ENCODE peak calls at places on chromosomes 7 and 10, in eight cellular contexts. Y, I, W, K, N, V, G and Z are unnamed samples.

GRCh38 chr10:122474145-122474739 is 12.9 kb downstream of the HTRA1 start:
- DNase-seq in Y (no peak), I (peak), W (peak), K (no peak), N (no peak), V (no peak), G (no peak), Z (no peak)

GRCh38 chr10:47334627-47335026 is 12.4 kb downstream of the GDF2 start:
- DNase-seq in Y (no peak), I (no peak), W (peak), K (no peak), N (no peak), V (no peak), G (no peak), Z (no peak)

GRCh38 chr7:29449569-29450260 is 113.9 kb upstream of the PRR15 start:
- DNase-seq in Y (no peak), I (peak), W (no peak), K (no peak), N (no peak), V (no peak), G (no peak), Z (no peak)

GRCh38 chr10:28248092-28248491 is 54.8 kb downstream of the MPP7 start:
- DNase-seq in Y (no peak), I (peak), W (no peak), K (peak), N (peak), V (no peak), G (no peak), Z (no peak)

GRCh38 chr10:66982792-66983481 is 57.1 kb downstream of the LRRTM3 start:
- DNase-seq in Y (no peak), I (no peak), W (no peak), K (no peak), N (no peak), V (no peak), G (peak), Z (no peak)

GRCh38 chr7:140403878-140404564 is at the start of gene RAB19:
- DNase-seq in Y (peak), I (no peak), W (no peak), K (no peak), N (peak), V (no peak), G (peak), Z (peak)

GRCh38 chr10:67079126-67079525 is 153.3 kb downstream of the LRRTM3 start:
- DNase-seq in Y (no peak), I (peak), W (no peak), K (no peak), N (peak), V (no peak), G (no peak), Z (no peak)

GRCh38 chr10:46092523-46093195 is 46.6 kb upstream of the MSMB start:
- DNase-seq in Y (no peak), I (no peak), W (no peak), K (no peak), N (no peak), V (no peak), G (peak), Z (no peak)

GRCh38 chr7:76364198-76364584 is 5.4 kb upstream of the YWHAG start:
- DNase-seq in Y (no peak), I (peak), W (no peak), K (peak), N (peak), V (no peak), G (peak), Z (no peak)

GRCh38 chr7:131664570-131664969 is 108.1 kb upstream of the PODXL start:
- DNase-seq in Y (no peak), I (no peak), W (no peak), K (no peak), N (no peak), V (no peak), G (no peak), Z (no peak)

GRCh38 chr7:139669106-139670061 is 108.4 kb downstream of the HIPK2 start:
- DNase-seq in Y (no peak), I (no peak), W (no peak), K (no peak), N (no peak), V (no peak), G (peak), Z (no peak)

GRCh38 chr7:21944616-21945373 is 904 bp downstream of the CDCA7L start:
- DNase-seq in Y (peak), I (peak), W (no peak), K (peak), N (peak), V (no peak), G (peak), Z (peak)

GRCh38 chr7:116873619-116874018 is 11.2 kb downstream of the CAPZA2 start:
- DNase-seq in Y (no peak), I (no peak), W (no peak), K (no peak), N (no peak), V (no peak), G (no peak), Z (no peak)

GRCh38 chr7:116871061-116871700 is 8.8 kb downstream of the CAPZA2 start:
- DNase-seq in Y (no peak), I (no peak), W (no peak), K (no peak), N (no peak), V (no peak), G (no peak), Z (no peak)

GRCh38 chr7:116877443-116878217 is 15.2 kb downstream of the CAPZA2 start:
- DNase-seq in Y (no peak), I (no peak), W (no peak), K (no peak), N (no peak), V (no peak), G (no peak), Z (no peak)

GRCh38 chr7:116872026-116872425 is 9.6 kb downstream of the CAPZA2 start:
- DNase-seq in Y (no peak), I (no peak), W (no peak), K (no peak), N (no peak), V (no peak), G (no peak), Z (no peak)

GRCh38 chr7:116876664-116877442 is 14.5 kb downstream of the CAPZA2 start:
- DNase-seq in Y (no peak), I (peak), W (no peak), K (no peak), N (no peak), V (no peak), G (no peak), Z (no peak)
- TF ChIP-seq CTCF in Y (no peak), I (peak), W (no peak), K (no peak), N (no peak), V (no peak), G (no peak), Z (no peak)

GRCh38 chr10:91096263-91096662 is 124.2 kb upstream of the PCGF5 start:
- DNase-seq in Y (no peak), I (no peak), W (no peak), K (no peak), N (no peak), V (no peak), G (no peak), Z (no peak)
- TF ChIP-seq CTCF in Y (no peak), I (no peak), W (no peak), K (no peak), N (no peak), V (no peak), G (no peak), Z (no peak)

DNA sequence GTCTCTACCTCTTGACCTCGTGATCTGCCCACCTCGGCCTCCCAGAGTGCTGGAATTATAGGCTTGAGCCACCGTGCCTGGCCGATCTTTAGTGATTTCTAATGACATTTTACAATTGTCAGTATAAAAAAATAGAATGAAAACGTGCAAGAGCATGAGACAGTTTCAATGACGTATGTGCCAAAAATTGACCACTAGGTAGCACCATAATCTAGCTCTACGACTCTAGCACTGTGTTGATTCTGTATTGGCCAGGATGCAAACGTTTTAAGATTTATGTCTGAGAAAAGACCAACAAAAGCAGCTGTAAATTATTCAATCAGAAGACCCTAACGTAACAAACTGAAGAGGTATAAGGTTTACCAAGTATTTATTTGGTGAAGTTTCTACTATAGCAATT is 25.4 kb upstream of the EXOC6 start:
- DNase-seq in Y (no peak), I (peak), W (no peak), K (peak), N (peak), V (no peak), G (peak), Z (no peak)
- TF ChIP-seq CTCF in Y (no peak), I (peak), W (no peak), K (no peak), N (no peak), V (peak), G (no peak), Z (no peak)

DNA sequence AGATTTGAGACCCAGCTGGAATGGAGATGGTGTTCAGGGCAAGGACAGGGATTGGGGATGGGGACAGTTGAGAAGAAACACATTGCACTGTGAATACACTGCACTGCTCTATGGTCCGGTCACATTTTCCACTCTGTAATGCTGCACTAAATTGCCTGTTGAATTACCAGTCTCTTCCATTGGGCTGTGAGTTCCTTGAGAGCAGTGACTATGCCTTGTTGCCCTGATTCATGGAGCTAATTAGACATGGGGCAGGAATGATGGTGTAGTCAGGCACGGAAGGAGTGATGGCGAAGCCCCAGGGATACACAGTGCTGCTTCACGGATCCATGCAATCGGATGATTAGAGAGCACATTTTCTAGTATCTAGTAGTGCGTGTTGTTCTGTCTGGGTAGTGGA is 25.4 kb upstream of the GPAM start:
- DNase-seq in Y (no peak), I (no peak), W (no peak), K (no peak), N (no peak), V (no peak), G (no peak), Z (no peak)
- TF ChIP-seq CTCF in Y (no peak), I (no peak), W (no peak), K (no peak), N (no peak), V (no peak), G (no peak), Z (no peak)

DNA sequence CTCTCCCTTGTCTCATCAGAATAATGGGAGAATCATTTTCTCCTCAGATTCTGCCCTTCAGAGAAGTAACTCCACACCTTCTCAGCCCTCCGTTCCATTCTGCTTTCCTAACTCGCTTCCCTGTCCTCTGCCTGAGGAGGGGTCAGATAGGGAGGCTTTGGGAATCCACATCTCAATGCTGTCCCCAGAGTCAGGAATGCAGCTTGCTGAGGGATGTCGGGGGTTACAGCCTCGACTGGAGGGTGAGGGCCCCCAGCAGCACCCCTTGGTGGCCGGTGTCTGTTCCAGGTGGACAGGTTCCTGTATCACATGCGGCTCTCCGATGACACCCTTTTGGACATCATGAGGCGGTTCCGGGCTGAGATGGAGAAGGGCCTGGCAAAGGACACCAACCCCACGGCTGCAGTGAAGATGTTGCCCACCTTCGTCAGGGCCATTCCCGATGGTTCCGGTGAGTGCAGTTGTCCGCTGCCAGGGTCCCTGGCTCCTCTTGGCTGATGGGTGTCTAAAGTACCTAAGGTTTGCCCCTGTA is 6.9 kb downstream of the HKDC1 start:
- DNase-seq in Y (no peak), I (no peak), W (no peak), K (no peak), N (no peak), V (no peak), G (no peak), Z (no peak)
- TF ChIP-seq CTCF in Y (no peak), I (no peak), W (no peak), K (no peak), N (no peak), V (no peak), G (no peak), Z (no peak)

GRCh38 chr7:121339082-121339481 is 10.3 kb downstream of the WNT16 start:
- DNase-seq in Y (no peak), I (peak), W (no peak), K (no peak), N (no peak), V (no peak), G (no peak), Z (no peak)
- TF ChIP-seq CTCF in Y (no peak), I (no peak), W (no peak), K (no peak), N (no peak), V (no peak), G (no peak), Z (no peak)

DNA sequence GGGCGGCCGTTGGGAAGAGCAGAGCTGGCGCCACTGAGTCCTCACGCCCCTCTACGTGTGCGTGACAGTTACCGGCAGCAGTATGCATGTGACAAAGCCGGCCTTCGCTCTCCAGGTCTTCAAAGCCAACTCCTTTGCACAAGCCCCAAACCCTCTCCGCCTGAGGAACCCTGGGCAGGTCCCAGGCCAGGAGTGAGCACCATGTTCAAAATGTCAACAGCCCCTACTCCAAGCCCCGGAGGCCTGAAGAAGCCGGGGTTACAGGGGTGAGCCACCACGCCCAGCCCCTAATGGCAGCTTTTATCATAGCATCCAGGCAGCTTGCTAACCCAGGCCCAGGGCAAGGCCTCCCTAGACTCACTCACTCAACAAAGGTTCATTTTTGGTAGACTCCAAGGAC is 70.8 kb downstream of the OAT start:
- DNase-seq in Y (no peak), I (no peak), W (peak), K (no peak), N (no peak), V (no peak), G (no peak), Z (no peak)
- TF ChIP-seq CTCF in Y (no peak), I (peak), W (no peak), K (no peak), N (no peak), V (peak), G (no peak), Z (no peak)

GRCh38 chr10:117175901-117176534 is 21.3 kb upstream of the KCNK18 start:
- DNase-seq in Y (peak), I (peak), W (peak), K (peak), N (peak), V (no peak), G (peak), Z (peak)

GRCh38 chr10:117170244-117170643 is 27.0 kb upstream of the KCNK18 start:
- DNase-seq in Y (no peak), I (no peak), W (no peak), K (no peak), N (no peak), V (no peak), G (no peak), Z (no peak)

GRCh38 chr10:117174439-117175214 is 22.7 kb upstream of the KCNK18 start:
- DNase-seq in Y (peak), I (peak), W (peak), K (peak), N (peak), V (peak), G (peak), Z (peak)

GRCh38 chr10:117178190-117178589 is 19.1 kb upstream of the KCNK18 start:
- DNase-seq in Y (no peak), I (no peak), W (no peak), K (no peak), N (no peak), V (no peak), G (no peak), Z (no peak)

DNA sequence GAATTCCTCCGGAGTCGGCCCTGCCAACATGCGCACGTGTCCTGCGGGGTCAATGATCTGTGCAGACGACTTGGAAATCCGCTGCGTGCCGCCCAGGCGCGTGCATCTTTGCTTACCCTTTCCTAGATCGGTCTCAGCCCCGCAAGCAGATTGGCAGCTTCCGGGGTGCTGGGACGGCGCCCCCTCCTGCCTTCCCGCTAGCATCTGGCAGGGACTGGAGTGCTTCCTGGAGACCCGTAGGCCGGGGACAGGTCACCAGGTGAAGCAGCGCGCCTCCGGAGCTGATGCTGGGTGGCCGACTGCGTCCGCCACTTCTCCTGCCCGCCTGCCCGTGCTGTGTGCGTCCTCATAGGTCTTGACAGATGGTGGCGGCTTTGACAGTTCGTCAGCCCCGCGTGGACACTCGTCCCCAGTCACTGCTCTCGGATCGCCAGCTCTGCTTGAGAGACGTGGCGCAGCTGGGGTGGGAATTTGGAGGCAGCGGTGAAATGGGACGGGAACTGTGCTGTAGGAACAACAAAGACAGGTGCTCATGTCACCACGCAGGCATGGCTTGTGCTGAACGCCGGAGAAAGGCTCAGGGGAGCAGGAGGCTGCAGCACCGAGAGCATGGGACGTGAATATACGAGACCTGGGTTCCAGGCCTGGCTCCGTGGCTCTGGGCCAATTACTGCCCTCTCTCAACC is 21.9 kb upstream of the KCNK18 start:
- DNase-seq in Y (no peak), I (no peak), W (no peak), K (no peak), N (no peak), V (no peak), G (no peak), Z (peak)
- TF ChIP-seq CTCF in Y (no peak), I (no peak), W (no peak), K (no peak), N (no peak), V (peak), G (no peak), Z (no peak)

DNA sequence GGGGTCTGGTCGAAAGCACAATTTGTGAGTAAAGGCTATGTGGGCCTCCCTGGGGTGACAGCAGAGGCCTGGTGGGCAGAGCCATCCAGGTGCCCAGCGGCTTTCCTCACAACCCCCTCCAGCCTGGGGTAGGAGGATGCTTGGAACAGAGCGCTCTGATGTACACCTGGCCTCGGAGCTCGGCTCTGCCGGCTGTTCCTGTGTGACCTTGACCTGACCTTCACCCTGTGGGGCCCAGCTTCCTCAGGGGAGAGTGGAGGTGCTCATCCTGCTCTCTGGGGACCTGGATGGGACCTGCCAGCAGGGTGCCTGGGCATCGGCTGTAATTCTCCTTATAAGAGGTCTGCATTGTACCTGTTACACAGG is 28.9 kb downstream of the RET start:
- DNase-seq in Y (no peak), I (no peak), W (no peak), K (no peak), N (no peak), V (no peak), G (no peak), Z (no peak)
- TF ChIP-seq CTCF in Y (no peak), I (no peak), W (no peak), K (no peak), N (no peak), V (peak), G (no peak), Z (no peak)